ENCODE peak calls at places on chromosomes 13 and 19, in five cellular contexts. One of them, this sample, is unnamed.

GRCh38 chr13:65856464-65856863 is 1373.7 kb downstream of the PCDH9 start:
- DNase-seq in ovary: no peak
- DNase-seq in testis: no peak
- DNase-seq in left ventricle myocardium inferior: no peak
- DNase-seq in fibroblast of lung: peak; percentile 85
- DNase-seq in this sample: no peak

GRCh38 chr13:40617801-40618356 is 48.6 kb downstream of the FOXO1 start:
- DNase-seq in ovary: no peak
- DNase-seq in testis: no peak
- DNase-seq in left ventricle myocardium inferior: no peak
- DNase-seq in fibroblast of lung: no peak
- DNase-seq in this sample: no peak

GRCh38 chr19:58317481-58318072 is 9.2 kb upstream of the ZSCAN22 start:
- DNase-seq in ovary: no peak
- DNase-seq in testis: no peak
- DNase-seq in left ventricle myocardium inferior: no peak
- DNase-seq in fibroblast of lung: peak; percentile 66
- DNase-seq in this sample: no peak

GRCh38 chr13:49995535-49996165 is 1.2 kb upstream of the TRIM13 start:
- DNase-seq in ovary: no peak
- DNase-seq in testis: no peak
- DNase-seq in left ventricle myocardium inferior: no peak
- DNase-seq in fibroblast of lung: peak; percentile 21
- DNase-seq in this sample: no peak

GRCh38 chr13:20271441-20271840 is 39.3 kb upstream of the GJB6 start:
- DNase-seq in ovary: no peak
- DNase-seq in testis: no peak
- DNase-seq in left ventricle myocardium inferior: no peak
- DNase-seq in fibroblast of lung: no peak
- DNase-seq in this sample: no peak

GRCh38 chr13:97274782-97275252 is 52.7 kb downstream of the MBNL2 start:
- DNase-seq in ovary: no peak
- DNase-seq in testis: no peak
- DNase-seq in left ventricle myocardium inferior: no peak
- DNase-seq in fibroblast of lung: peak; percentile 87
- DNase-seq in this sample: no peak

GRCh38 chr13:113413898-113414282 is 39.4 kb downstream of the ADPRHL1 start:
- DNase-seq in ovary: no peak
- DNase-seq in testis: no peak
- DNase-seq in left ventricle myocardium inferior: peak; percentile 59
- DNase-seq in fibroblast of lung: peak; percentile 62
- DNase-seq in this sample: no peak

GRCh38 chr13:46575843-46576242 is 22.9 kb downstream of the LRCH1 start:
- DNase-seq in ovary: no peak
- DNase-seq in testis: no peak
- DNase-seq in left ventricle myocardium inferior: no peak
- DNase-seq in fibroblast of lung: peak; percentile 75
- DNase-seq in this sample: no peak

GRCh38 chr19:47445937-47446402 is 25.7 kb downstream of the SLC8A2 start:
- DNase-seq in ovary: no peak
- DNase-seq in testis: peak; percentile 87
- DNase-seq in left ventricle myocardium inferior: no peak
- DNase-seq in fibroblast of lung: no peak
- DNase-seq in this sample: peak; percentile 70

GRCh38 chr19:15178629-15179308 is 22.0 kb downstream of the NOTCH3 start:
- DNase-seq in ovary: no peak
- DNase-seq in testis: no peak
- DNase-seq in left ventricle myocardium inferior: no peak
- DNase-seq in fibroblast of lung: no peak
- DNase-seq in this sample: no peak

GRCh38 chr19:18731562-18732008 is 48.1 kb downstream of the CRTC1 start:
- DNase-seq in ovary: no peak
- DNase-seq in testis: peak; percentile 35
- DNase-seq in left ventricle myocardium inferior: no peak
- DNase-seq in fibroblast of lung: no peak
- DNase-seq in this sample: no peak

GRCh38 chr19:33471111-33471996 is 50.2 kb downstream of the PEPD start:
- DNase-seq in ovary: no peak
- DNase-seq in testis: no peak
- DNase-seq in left ventricle myocardium inferior: no peak
- DNase-seq in fibroblast of lung: no peak
- DNase-seq in this sample: no peak

GRCh38 chr19:43759515-43759914 is 4.8 kb upstream of the SMG9 start:
- DNase-seq in ovary: no peak
- DNase-seq in testis: no peak
- DNase-seq in left ventricle myocardium inferior: no peak
- DNase-seq in fibroblast of lung: peak; percentile 49
- DNase-seq in this sample: no peak

GRCh38 chr13:61109741-61110140 is 305.9 kb downstream of the PCDH20 start:
- DNase-seq in ovary: no peak
- DNase-seq in testis: no peak
- DNase-seq in left ventricle myocardium inferior: no peak
- DNase-seq in fibroblast of lung: no peak
- DNase-seq in this sample: no peak

GRCh38 chr13:30071890-30072817 is 221.7 kb upstream of the UBL3 start:
- DNase-seq in ovary: no peak
- DNase-seq in testis: no peak
- DNase-seq in left ventricle myocardium inferior: no peak
- DNase-seq in fibroblast of lung: no peak
- DNase-seq in this sample: no peak

GRCh38 chr13:110448230-110448629 is 113.3 kb downstream of the RAB20 start:
- DNase-seq in ovary: peak; percentile 7
- DNase-seq in testis: no peak
- DNase-seq in left ventricle myocardium inferior: no peak
- DNase-seq in fibroblast of lung: peak; percentile 32
- DNase-seq in this sample: no peak

GRCh38 chr19:4597975-4598671 is 38.6 kb upstream of the SEMA6B start:
- DNase-seq in ovary: no peak
- DNase-seq in testis: peak; percentile 44
- DNase-seq in left ventricle myocardium inferior: no peak
- DNase-seq in fibroblast of lung: no peak
- DNase-seq in this sample: peak; percentile 42

GRCh38 chr19:1045247-1045603 is 5.3 kb downstream of the ABCA7 start:
- DNase-seq in ovary: no peak
- DNase-seq in testis: peak; percentile 94
- DNase-seq in left ventricle myocardium inferior: no peak
- DNase-seq in fibroblast of lung: no peak
- DNase-seq in this sample: no peak

DNA sequence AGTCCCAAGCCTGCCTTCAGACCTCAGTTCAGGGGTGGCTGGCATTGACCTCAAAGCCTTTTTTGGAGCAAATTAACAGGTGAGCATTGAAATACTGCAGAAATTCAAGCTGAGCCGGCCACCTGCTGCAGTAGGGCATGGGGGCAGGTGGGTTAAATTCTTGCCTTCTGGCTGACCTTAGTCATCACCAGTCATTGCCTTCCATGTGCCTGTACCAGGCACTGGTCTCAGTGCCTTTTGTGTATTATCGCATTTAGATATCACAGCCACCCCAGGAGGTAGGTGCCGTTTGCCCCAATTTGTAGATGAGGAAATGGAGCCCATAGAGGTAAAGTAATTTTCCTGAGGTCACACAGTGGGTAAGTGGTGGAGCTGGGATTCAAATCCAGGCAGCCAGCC is 7.2 kb downstream of the PPP1R37 start:
- DNase-seq in ovary: no peak
- DNase-seq in testis: no peak
- DNase-seq in left ventricle myocardium inferior: no peak
- DNase-seq in fibroblast of lung: no peak
- DNase-seq in this sample: no peak
- H3K4me1 ChIP-seq in ovary: peaks cover 33% of the 10 kb centered on the region
- H3K4me1 ChIP-seq in testis: peaks cover 81% of the 10 kb centered on the region
- H3K4me1 ChIP-seq in left ventricle myocardium inferior: peaks cover 95% of the 10 kb centered on the region
- H3K4me1 ChIP-seq in fibroblast of lung: peaks cover 42% of the 10 kb centered on the region
- H3K4me1 ChIP-seq in this sample: peaks cover 25% of the 10 kb centered on the region

GRCh38 chr13:77300176-77301141 is 26.4 kb downstream of the MYCBP2 start:
- DNase-seq in ovary: no peak
- DNase-seq in testis: no peak
- DNase-seq in left ventricle myocardium inferior: no peak
- DNase-seq in fibroblast of lung: peak; percentile 84
- DNase-seq in this sample: peak; percentile 40
- H3K4me3 ChIP-seq in ovary: no peak overlapping the region
- H3K4me3 ChIP-seq in testis: no peak overlapping the region
- H3K4me3 ChIP-seq in left ventricle myocardium inferior: peak overlapping the region; percentile 2
- H3K4me3 ChIP-seq in fibroblast of lung: peak overlapping the region; percentile 16
- H3K4me3 ChIP-seq in this sample: peak overlapping the region; percentile 20

GRCh38 chr19:11044436-11044835 is 44.8 kb upstream of the LDLR start:
- DNase-seq in ovary: peak; percentile 52
- DNase-seq in testis: no peak
- DNase-seq in left ventricle myocardium inferior: no peak
- DNase-seq in fibroblast of lung: no peak
- DNase-seq in this sample: no peak

GRCh38 chr19:11047856-11048255 is 41.4 kb upstream of the LDLR start:
- DNase-seq in ovary: no peak
- DNase-seq in testis: no peak
- DNase-seq in left ventricle myocardium inferior: no peak
- DNase-seq in fibroblast of lung: no peak
- DNase-seq in this sample: no peak

GRCh38 chr19:11041966-11042627 is 47.2 kb upstream of the LDLR start:
- DNase-seq in ovary: no peak
- DNase-seq in testis: no peak
- DNase-seq in left ventricle myocardium inferior: no peak
- DNase-seq in fibroblast of lung: no peak
- DNase-seq in this sample: no peak

GRCh38 chr19:11046608-11047354 is 42.5 kb upstream of the LDLR start:
- DNase-seq in ovary: no peak
- DNase-seq in testis: no peak
- DNase-seq in left ventricle myocardium inferior: no peak
- DNase-seq in fibroblast of lung: no peak
- DNase-seq in this sample: no peak

GRCh38 chr19:11045536-11045935 is 43.7 kb upstream of the LDLR start:
- DNase-seq in ovary: no peak
- DNase-seq in testis: no peak
- DNase-seq in left ventricle myocardium inferior: no peak
- DNase-seq in fibroblast of lung: no peak
- DNase-seq in this sample: no peak
- H3K27ac ChIP-seq in ovary: no peak overlapping the region
- H3K27ac ChIP-seq in testis: no peak overlapping the region
- H3K27ac ChIP-seq in left ventricle myocardium inferior: no peak overlapping the region
- H3K27ac ChIP-seq in fibroblast of lung: no peak overlapping the region
- H3K27ac ChIP-seq in this sample: no peak overlapping the region

GRCh38 chr13:99429670-99430069 is 71.6 kb upstream of the TM9SF2 start:
- DNase-seq in ovary: no peak
- DNase-seq in testis: no peak
- DNase-seq in left ventricle myocardium inferior: no peak
- DNase-seq in fibroblast of lung: no peak
- DNase-seq in this sample: no peak

GRCh38 chr13:99422556-99423220 is 78.6 kb upstream of the TM9SF2 start:
- DNase-seq in ovary: no peak
- DNase-seq in testis: peak; percentile 6
- DNase-seq in left ventricle myocardium inferior: no peak
- DNase-seq in fibroblast of lung: no peak
- DNase-seq in this sample: no peak

GRCh38 chr13:99421758-99422555 is 79.3 kb upstream of the TM9SF2 start:
- DNase-seq in ovary: no peak
- DNase-seq in testis: peak; percentile 9
- DNase-seq in left ventricle myocardium inferior: no peak
- DNase-seq in fibroblast of lung: no peak
- DNase-seq in this sample: no peak

GRCh38 chr13:99426426-99426825 is 74.8 kb upstream of the TM9SF2 start:
- DNase-seq in ovary: no peak
- DNase-seq in testis: peak; percentile 7
- DNase-seq in left ventricle myocardium inferior: no peak
- DNase-seq in fibroblast of lung: no peak
- DNase-seq in this sample: no peak

GRCh38 chr13:99425485-99426341 is 75.6 kb upstream of the TM9SF2 start:
- DNase-seq in ovary: no peak
- DNase-seq in testis: peak; percentile 22
- DNase-seq in left ventricle myocardium inferior: peak; percentile 39
- DNase-seq in fibroblast of lung: no peak
- DNase-seq in this sample: no peak
- H3K4me1 ChIP-seq in ovary: no peaks in the 10 kb centered on the region
- H3K4me1 ChIP-seq in testis: peaks cover 3% of the 10 kb centered on the region
- H3K4me1 ChIP-seq in left ventricle myocardium inferior: peaks cover 6% of the 10 kb centered on the region
- H3K4me1 ChIP-seq in fibroblast of lung: no peaks in the 10 kb centered on the region
- H3K4me1 ChIP-seq in this sample: no peaks in the 10 kb centered on the region

GRCh38 chr13:95403349-95404140 is 102.3 kb upstream of the ABCC4 start:
- DNase-seq in ovary: no peak
- DNase-seq in testis: peak; percentile 52
- DNase-seq in left ventricle myocardium inferior: no peak
- DNase-seq in fibroblast of lung: no peak
- DNase-seq in this sample: no peak

DNA sequence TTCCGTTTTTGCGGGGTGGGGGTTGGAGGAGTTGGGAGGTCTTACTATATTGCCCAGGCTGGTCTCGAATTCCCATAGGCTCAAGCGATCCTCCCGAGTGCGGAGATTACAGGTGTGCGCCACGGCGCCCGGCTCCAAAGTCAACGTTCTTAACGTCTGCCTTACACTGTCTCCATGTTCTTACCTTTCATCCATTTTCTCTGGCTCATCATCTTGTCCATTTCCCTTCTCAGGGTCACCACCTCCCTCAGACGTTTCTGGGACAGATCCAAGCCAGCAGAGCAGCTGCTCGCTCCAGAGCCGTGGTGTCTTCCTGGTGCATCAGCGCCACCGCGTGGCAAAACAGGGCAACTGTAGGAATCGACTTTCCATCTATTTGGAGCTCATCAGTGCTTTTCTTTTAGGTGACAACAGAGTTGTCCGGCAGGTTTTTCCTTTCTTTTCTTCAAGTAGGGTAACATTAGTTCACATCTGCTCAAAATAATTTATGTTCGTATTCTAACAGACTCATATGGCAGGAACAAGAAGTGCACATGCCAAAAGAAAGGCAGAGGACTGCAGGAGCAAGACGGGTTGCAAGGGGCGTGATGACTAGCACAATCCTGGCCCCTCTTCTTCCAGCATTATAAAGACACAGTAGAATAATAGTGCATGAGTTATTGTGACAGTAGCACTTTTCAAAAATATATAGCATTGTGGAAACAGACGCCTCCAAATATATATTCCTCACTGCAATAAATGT is 103.1 kb upstream of the ABCC4 start:
- DNase-seq in ovary: peak; percentile 81
- DNase-seq in testis: peak; percentile 93
- DNase-seq in left ventricle myocardium inferior: peak; percentile 79
- DNase-seq in fibroblast of lung: peak; percentile 76
- DNase-seq in this sample: peak; percentile 90
- H3K4me3 ChIP-seq in ovary: no peak overlapping the region
- H3K4me3 ChIP-seq in testis: peak overlapping the region; percentile 6
- H3K4me3 ChIP-seq in left ventricle myocardium inferior: peak overlapping the region; percentile 59
- H3K4me3 ChIP-seq in fibroblast of lung: peak overlapping the region; percentile 56
- H3K4me3 ChIP-seq in this sample: peak overlapping the region; percentile 14